ENCODE peak calls at places on chromosomes 7 and 10, in seven cellular contexts. V, O, U, K, L, P and Y are unnamed samples.

GRCh38 chr10:22617516-22617915 is 96.9 kb downstream of the PIP4K2A start:
- DNase-seq in O (no peak), K (no peak), U (no peak), L (no peak), P (no peak), V (no peak), Y (no peak)

GRCh38 chr7:18356195-18356645 is 139.3 kb upstream of the HDAC9 start:
- DNase-seq in L (peak), K (no peak), U (no peak), V (peak), P (no peak), O (peak), Y (peak)

GRCh38 chr10:33327750-33328149 is 6.7 kb downstream of the NRP1 start:
- DNase-seq in O (peak), K (no peak), P (no peak), V (no peak), L (peak), U (no peak), Y (peak)

GRCh38 chr10:59077855-59078254 is 98.6 kb upstream of the PHYHIPL start:
- DNase-seq in P (no peak), K (no peak), V (no peak), O (no peak), U (no peak), L (no peak), Y (no peak)

GRCh38 chr7:31935671-31936070 is 134.5 kb downstream of the PDE1C start:
- DNase-seq in U (no peak), O (no peak), L (no peak), V (no peak), P (no peak), K (no peak), Y (no peak)

GRCh38 chr10:88232978-88233537 is 350.1 kb downstream of the RNLS start:
- DNase-seq in O (no peak), P (no peak), K (no peak), U (no peak), L (no peak), V (no peak), Y (no peak)

GRCh38 chr7:157514746-157515145 is 177.9 kb downstream of the DNAJB6 start:
- DNase-seq in K (no peak), V (no peak), P (no peak), U (peak), O (no peak), L (no peak), Y (no peak)

GRCh38 chr7:28349637-28350036 is 62.7 kb upstream of the CREB5 start:
- DNase-seq in U (no peak), K (no peak), L (peak), P (no peak), V (peak), O (no peak), Y (peak)

GRCh38 chr10:104253106-104253505 is 1.6 kb upstream of the GSTO1 start:
- DNase-seq in O (no peak), K (no peak), V (no peak), L (no peak), P (no peak), U (no peak), Y (no peak)

GRCh38 chr7:110801502-110801901 is 289.4 kb upstream of the LRRN3 start:
- DNase-seq in L (no peak), V (no peak), P (no peak), U (no peak), K (no peak), O (no peak), Y (no peak)

GRCh38 chr10:69451209-69451783 is at the start of gene TSPAN15:
- DNase-seq in K (peak), P (peak), L (peak), O (peak), V (peak), U (peak), Y (peak)

GRCh38 chr10:50375051-50375452 is 123.7 kb upstream of the ASAH2 start:
- DNase-seq in K (no peak), P (no peak), O (no peak), L (no peak), V (no peak), U (no peak), Y (no peak)

GRCh38 chr7:5406957-5407930 is 16.4 kb downstream of the TNRC18 start:
- DNase-seq in O (no peak), P (no peak), L (no peak), K (no peak), U (no peak), V (no peak), Y (no peak)

GRCh38 chr7:37482953-37483352 is 34.3 kb upstream of the ELMO1 start:
- DNase-seq in O (no peak), L (no peak), U (no peak), V (no peak), P (no peak), K (no peak), Y (no peak)

GRCh38 chr7:99272476-99273045 is at the start of gene MYH16:
- DNase-seq in K (no peak), O (peak), U (no peak), P (no peak), L (peak), V (no peak), Y (peak)

GRCh38 chr7:151249034-151249731 is 689 bp upstream of the SMARCD3 start:
- DNase-seq in L (peak), V (peak), O (peak), U (peak), K (peak), P (no peak), Y (peak)

GRCh38 chr7:157228864-157229422 is 90.2 kb downstream of the UBE3C start:
- DNase-seq in K (no peak), P (peak), V (peak), L (peak), O (peak), U (no peak), Y (peak)

GRCh38 chr10:80996615-80997193 is 459.0 kb downstream of the SH2D4B start:
- DNase-seq in O (no peak), P (no peak), V (no peak), K (no peak), L (no peak), U (no peak), Y (no peak)

GRCh38 chr7:128104109-128104742 is 73.0 kb upstream of the LRRC4 start:
- DNase-seq in V (no peak), U (no peak), L (no peak), O (no peak), P (no peak), K (peak), Y (no peak)

GRCh38 chr10:102009801-102010425 is 46.1 kb downstream of the ARMH3 start:
- DNase-seq in P (no peak), U (no peak), V (peak), L (peak), O (peak), K (no peak), Y (peak)

GRCh38 chr10:92914478-92915066 is 66.3 kb downstream of the EXOC6 start:
- DNase-seq in K (no peak), L (peak), U (no peak), V (peak), O (peak), P (no peak), Y (peak)

GRCh38 chr7:37930226-37930948 is 9.9 kb downstream of the EPDR1 start:
- DNase-seq in O (no peak), P (no peak), L (no peak), U (no peak), K (no peak), V (peak), Y (no peak)

GRCh38 chr7:78173192-78173591 is 374.6 kb downstream of the PHTF2 start:
- DNase-seq in V (no peak), U (no peak), K (no peak), P (no peak), L (peak), O (no peak), Y (no peak)

GRCh38 chr10:44385726-44386438 is 985 bp upstream of the CXCL12 start:
- DNase-seq in V (no peak), O (no peak), P (no peak), U (no peak), L (no peak), K (no peak), Y (no peak)

GRCh38 chr7:101378808-101379207 is 16.1 kb downstream of the COL26A1 start:
- DNase-seq in O (no peak), V (no peak), P (no peak), U (no peak), L (no peak), K (no peak), Y (no peak)

GRCh38 chr7:47511698-47512370 is 70.1 kb downstream of the TNS3 start:
- DNase-seq in K (no peak), U (no peak), O (no peak), L (no peak), P (no peak), V (no peak), Y (no peak)

GRCh38 chr10:109593686-109594085 is 329.6 kb downstream of the XPNPEP1 start:
- DNase-seq in P (no peak), U (no peak), O (no peak), L (no peak), V (no peak), K (no peak), Y (peak)

GRCh38 chr7:112036071-112036470 is 170.1 kb downstream of the DOCK4 start:
- DNase-seq in U (no peak), O (peak), K (no peak), V (no peak), L (peak), P (no peak), Y (peak)

GRCh38 chr10:72483452-72483851 is 128.7 kb upstream of the DNAJB12 start:
- DNase-seq in L (no peak), P (no peak), U (no peak), V (no peak), O (no peak), K (no peak), Y (peak)

GRCh38 chr10:78458983-78459638 is 425.4 kb downstream of the RPS24 start:
- DNase-seq in U (no peak), L (peak), V (peak), O (peak), K (no peak), P (no peak), Y (peak)

GRCh38 chr7:95875519-95875918 is 103.2 kb downstream of the DYNC1I1 start:
- DNase-seq in O (no peak), K (no peak), P (no peak), V (no peak), U (no peak), L (no peak), Y (no peak)

GRCh38 chr10:46247808-46248569 is 38.8 kb upstream of the ANTXRL start:
- DNase-seq in V (no peak), L (no peak), P (no peak), O (no peak), K (peak), U (no peak), Y (no peak)

GRCh38 chr7:130070900-130071622 is 727 bp downstream of the KLHDC10 start:
- DNase-seq in V (no peak), P (no peak), U (no peak), L (no peak), O (peak), K (no peak), Y (peak)

GRCh38 chr7:16770657-16771329 is 17.2 kb downstream of the TSPAN13 start:
- DNase-seq in U (no peak), O (no peak), L (no peak), K (no peak), P (no peak), V (no peak), Y (no peak)

GRCh38 chr7:151544183-151544582 is 24.5 kb upstream of the RHEB start:
- DNase-seq in V (no peak), K (no peak), L (no peak), P (no peak), O (no peak), U (no peak), Y (no peak)

GRCh38 chr7:13279854-13280435 is 592.5 kb downstream of the ARL4A start:
- DNase-seq in U (no peak), V (peak), P (no peak), L (peak), O (peak), K (no peak), Y (peak)

GRCh38 chr7:106178593-106179134 is 66.6 kb upstream of the SYPL1 start:
- DNase-seq in O (peak), L (peak), K (no peak), V (peak), P (no peak), U (no peak), Y (peak)

GRCh38 chr10:13521021-13521420 is 7.8 kb downstream of the BEND7 start:
- DNase-seq in O (no peak), U (no peak), L (no peak), P (no peak), V (no peak), K (no peak), Y (no peak)